ENCODE peak calls at places on chromosomes 4 and X, in nine cellular contexts. N, G, J, Q, I, P, C, W and V are unnamed samples.

GRCh38 chr4:124427095-124427767 is 285.3 kb downstream of the ANKRD50 start:
- DNase-seq in N (no peak), G (peak; percentile 51), J (peak; percentile 24), Q (no peak), I (no peak), P (no peak), C (no peak), W (no peak), V (no peak)

GRCh38 chr4:152415980-152416379 is 119.9 kb downstream of the FBXW7 start:
- DNase-seq in N (peak; percentile 61), G (no peak), J (no peak), Q (no peak), I (no peak), P (peak; percentile 18), C (no peak), W (no peak), V (peak; percentile 62)

GRCh38 chr4:78308517-78308916 is 243.1 kb upstream of the ANXA3 start:
- DNase-seq in N (no peak), G (no peak), J (no peak), Q (no peak), I (no peak), P (no peak), C (no peak), W (no peak), V (no peak)

GRCh38 chrX:113980953-113981352 is 602.9 kb upstream of the HTR2C start:
- DNase-seq in N (no peak), G (no peak), J (no peak), Q (no peak), I (no peak), P (no peak), C (no peak), W (no peak), V (no peak)

GRCh38 chr4:38119663-38120374 is 159.6 kb downstream of the PTTG2 start:
- DNase-seq in N (peak; percentile 78), G (no peak), J (peak; percentile 53), Q (peak; percentile 76), I (no peak), P (peak; percentile 84), C (no peak), W (no peak), V (peak; percentile 82)

GRCh38 chr4:8278009-8278395 is 8.4 kb downstream of the HTRA3 start:
- DNase-seq in N (no peak), G (no peak), J (no peak), Q (no peak), I (peak; percentile 32), P (peak; percentile 37), C (no peak), W (peak; percentile 57), V (peak; percentile 14)

GRCh38 chr4:2390780-2391490 is 27.5 kb downstream of the ZFYVE28 start:
- DNase-seq in N (no peak), G (no peak), J (no peak), Q (no peak), I (no peak), P (no peak), C (no peak), W (no peak), V (no peak)

GRCh38 chrX:103107836-103108235 is 14.9 kb upstream of the NXF3 start:
- DNase-seq in N (peak; percentile 30), G (no peak), J (no peak), Q (no peak), I (no peak), P (no peak), C (no peak), W (no peak), V (peak; percentile 28)

DNA sequence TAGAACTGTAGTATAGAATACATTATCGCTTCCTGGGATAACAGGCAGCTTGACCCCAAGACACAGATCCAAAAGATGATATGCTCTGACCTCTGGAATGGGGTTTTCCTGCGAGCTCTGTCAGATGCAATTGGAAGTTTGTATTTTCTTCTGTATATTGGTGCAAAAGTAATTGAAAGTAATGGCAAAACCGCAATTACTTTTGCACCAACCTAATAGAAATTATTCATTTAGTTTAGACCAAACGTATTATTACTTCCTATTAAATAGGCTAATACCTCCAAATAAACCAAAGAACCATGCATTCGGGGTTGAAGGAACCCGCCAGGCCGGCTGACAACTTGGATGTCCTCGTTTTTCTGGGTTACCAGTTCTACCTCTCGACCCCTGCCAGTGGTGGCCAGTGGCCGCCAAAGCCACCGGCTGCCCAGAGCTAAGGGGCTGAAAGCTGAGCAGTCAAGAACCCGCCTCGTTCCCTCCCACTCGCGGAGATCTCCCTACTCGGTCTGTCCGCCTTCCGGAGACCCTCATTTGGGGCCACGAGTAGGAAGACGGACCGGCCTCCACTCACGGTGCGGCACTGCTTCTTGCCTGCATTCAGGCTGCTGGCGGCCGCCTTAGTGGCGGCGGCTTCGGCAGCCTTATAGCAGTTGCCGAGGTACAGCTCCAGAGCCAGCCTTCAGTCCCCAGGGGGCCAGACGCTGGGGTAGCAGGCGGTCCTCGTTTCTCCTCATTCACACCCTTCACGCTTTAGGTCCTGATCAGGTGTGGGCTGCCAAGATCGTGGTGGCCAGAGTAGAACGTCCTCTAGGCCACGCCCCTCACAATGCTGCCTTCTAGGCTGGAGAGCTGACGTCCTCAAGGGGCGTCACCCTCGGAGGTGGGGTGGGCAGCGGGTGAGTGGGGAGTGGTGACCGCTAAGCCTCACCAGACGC is 121.9 kb downstream of the RBMX2 start:
- DNase-seq in N (no peak), G (peak; percentile 25), J (no peak), Q (peak; percentile 12), I (no peak), P (peak; percentile 1), C (no peak), W (no peak), V (no peak)
- TF ChIP-seq CTCF in N (no peak), G (no peak), J (no peak), Q (no peak), I (no peak), P (no peak), C (no peak), W (no peak), V (no peak)

GRCh38 chrX:49233887-49234555 is 881 bp upstream of the CACNA1F start:
- DNase-seq in N (no peak), G (no peak), J (no peak), Q (no peak), I (no peak), P (no peak), C (no peak), W (no peak), V (no peak)

GRCh38 chrX:49233176-49233575 is at the start of gene CACNA1F:
- DNase-seq in N (no peak), G (no peak), J (no peak), Q (no peak), I (no peak), P (no peak), C (no peak), W (no peak), V (no peak)

GRCh38 chrX:49232525-49232924 is 615 bp downstream of the CACNA1F start:
- DNase-seq in N (no peak), G (no peak), J (no peak), Q (no peak), I (no peak), P (no peak), C (no peak), W (no peak), V (no peak)

GRCh38 chrX:49230500-49231232 is 2.5 kb downstream of the CACNA1F start:
- DNase-seq in N (no peak), G (peak; percentile 86), J (peak; percentile 55), Q (no peak), I (peak; percentile 92), P (no peak), C (peak; percentile 66), W (peak; percentile 94), V (no peak)

DNA sequence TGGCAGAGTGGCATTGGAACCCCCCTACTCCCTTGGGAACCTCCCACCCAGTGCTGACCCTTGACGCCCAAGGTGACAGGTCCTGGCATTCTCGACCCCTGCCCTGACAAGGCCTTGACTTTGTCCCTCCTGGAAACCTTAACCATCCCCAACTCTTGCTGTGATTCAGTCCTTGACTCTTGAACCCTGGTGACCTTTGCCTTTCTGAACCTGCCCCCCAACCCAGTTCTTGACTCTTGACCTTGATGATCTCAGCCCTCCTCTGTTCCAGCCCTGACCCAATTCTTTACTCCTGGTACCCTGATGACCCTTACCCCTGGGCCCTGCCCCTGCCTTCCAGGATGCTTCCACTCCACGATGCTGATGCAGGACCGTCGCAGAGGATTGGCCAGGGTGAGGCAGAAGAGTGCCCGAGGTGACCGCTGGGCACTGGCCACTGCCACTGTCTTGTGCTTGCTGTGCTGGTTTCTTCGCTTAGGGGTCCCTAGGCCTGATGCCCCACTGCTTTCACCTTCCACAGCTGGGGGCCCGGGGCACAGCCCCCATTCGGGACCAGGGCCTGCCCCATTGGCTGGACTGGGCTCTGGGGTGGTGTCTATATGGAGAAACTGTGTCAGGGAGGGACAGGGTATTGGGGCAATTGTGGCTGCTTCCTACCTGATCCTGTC is 1.7 kb downstream of the CACNA1F start:
- DNase-seq in N (no peak), G (no peak), J (no peak), Q (no peak), I (no peak), P (no peak), C (no peak), W (no peak), V (no peak)
- H3K27ac ChIP-seq in N (no peak overlapping the region), G (no peak overlapping the region), J (no peak overlapping the region), Q (no peak overlapping the region), I (peak overlapping the region; percentile 87), P (no peak overlapping the region), C (no peak overlapping the region), W (no peak overlapping the region), V (no peak overlapping the region)

DNA sequence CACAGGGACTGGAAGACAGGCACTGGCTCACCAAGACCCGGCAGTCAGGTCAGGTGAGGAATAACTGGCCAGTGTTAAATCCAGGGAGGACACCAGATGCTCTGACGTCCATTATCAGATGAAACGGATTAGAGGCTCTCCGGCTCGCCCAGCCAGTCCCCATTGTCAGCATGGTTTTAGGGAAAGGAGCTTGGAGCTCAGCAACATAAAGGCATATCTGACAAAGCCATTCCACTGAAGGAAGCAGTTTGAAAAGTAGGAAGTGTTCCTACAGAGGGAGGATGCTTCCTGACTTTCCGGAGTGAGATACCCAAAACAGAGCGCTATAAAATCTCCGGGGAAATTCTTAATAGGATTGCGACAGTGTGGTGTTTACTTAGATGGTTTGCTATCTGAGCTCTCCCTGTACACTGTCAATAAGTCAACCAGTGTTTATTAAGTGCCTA is 14.8 kb downstream of the NDNF start:
- DNase-seq in N (no peak), G (no peak), J (no peak), Q (no peak), I (no peak), P (no peak), C (no peak), W (no peak), V (no peak)
- H3K4me3 ChIP-seq in N (no peak overlapping the region), G (no peak overlapping the region), J (no peak overlapping the region), Q (no peak overlapping the region), I (no peak overlapping the region), P (no peak overlapping the region), C (no peak overlapping the region), W (no peak overlapping the region), V (no peak overlapping the region)

GRCh38 chr4:11423465-11423864 is 5.2 kb downstream of the HS3ST1 start:
- DNase-seq in N (no peak), G (no peak), J (no peak), Q (peak; percentile 61), I (no peak), P (no peak), C (no peak), W (no peak), V (no peak)

GRCh38 chr4:11426003-11426402 is 2.7 kb downstream of the HS3ST1 start:
- DNase-seq in N (no peak), G (no peak), J (no peak), Q (no peak), I (no peak), P (no peak), C (no peak), W (no peak), V (no peak)

GRCh38 chr4:11426716-11427115 is 2.0 kb downstream of the HS3ST1 start:
- DNase-seq in N (no peak), G (no peak), J (no peak), Q (no peak), I (no peak), P (peak; percentile 2), C (no peak), W (no peak), V (no peak)

GRCh38 chr4:11424896-11425295 is 3.8 kb downstream of the HS3ST1 start:
- DNase-seq in N (no peak), G (no peak), J (no peak), Q (no peak), I (no peak), P (no peak), C (no peak), W (no peak), V (no peak)

DNA sequence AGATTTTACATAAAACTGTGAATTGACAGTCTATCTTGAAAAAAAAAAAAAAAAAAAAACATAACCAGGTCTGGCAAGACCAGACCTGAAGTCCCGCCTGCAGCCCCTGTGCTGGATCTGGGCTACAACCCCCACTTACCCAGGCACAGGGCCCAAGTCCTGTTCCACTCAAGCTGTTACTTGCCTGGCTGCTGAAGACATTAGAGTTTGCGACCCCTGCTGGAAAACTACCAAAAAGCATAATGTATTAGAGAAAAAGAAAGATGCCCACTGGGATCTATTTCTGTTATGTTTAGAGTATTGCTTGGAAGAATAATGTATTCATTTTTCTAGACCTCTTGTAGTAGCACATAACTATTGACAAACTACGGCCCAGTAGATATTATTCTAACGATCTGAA is 4.7 kb downstream of the HS3ST1 start:
- DNase-seq in N (no peak), G (no peak), J (peak; percentile 67), Q (peak; percentile 76), I (no peak), P (peak; percentile 25), C (no peak), W (no peak), V (peak; percentile 36)
- TF ChIP-seq CTCF in N (peak; percentile 45), G (no peak), J (peak; percentile 58), Q (no peak), I (peak; percentile 6), P (peak; percentile 37), C (no peak), W (peak; percentile 31), V (peak; percentile 67)